ENCODE peak calls at places on chromosome 4, in seven cellular contexts. U is spleen, G is HCT116, Y is brain microvascular endothelial cell, X is tibial artery, K is tibial nerve, T is cardiac muscle cell. D is an unnamed sample.

GRCh38 chr4:72679666-72680065 is 110.6 kb upstream of the ADAMTS3 start:
- DNase-seq in U (peak), G (no peak), Y (no peak), X (no peak), K (no peak), T (no peak), D (no peak)

GRCh38 chr4:43853565-43854345 is 594.9 kb downstream of the KCTD8 start:
- DNase-seq in U (no peak), G (no peak), Y (no peak), X (no peak), K (no peak), T (no peak), D (no peak)

GRCh38 chr4:123170843-123171242 is 225.8 kb upstream of the SPRY1 start:
- DNase-seq in U (no peak), G (no peak), Y (no peak), X (no peak), K (no peak), T (no peak), D (no peak)

GRCh38 chr4:125482822-125483221 is 168.1 kb downstream of the FAT4 start:
- DNase-seq in U (no peak), G (no peak), Y (no peak), X (no peak), K (no peak), T (no peak), D (no peak)

GRCh38 chr4:53656421-53656981 is 65.2 kb upstream of the LNX1 start:
- DNase-seq in U (no peak), G (no peak), Y (no peak), X (peak), K (no peak), T (peak), D (no peak)

GRCh38 chr4:147351083-147351787 is 129.7 kb upstream of the EDNRA start:
- DNase-seq in U (no peak), G (no peak), Y (no peak), X (no peak), K (no peak), T (peak), D (no peak)

GRCh38 chr4:7762376-7763040 is 177.2 kb downstream of the AFAP1 start:
- DNase-seq in U (peak), G (no peak), Y (no peak), X (no peak), K (no peak), T (no peak), D (no peak)

GRCh38 chr4:103026868-103027267 is 7.4 kb upstream of the SLC9B1 start:
- DNase-seq in U (no peak), G (no peak), Y (no peak), X (no peak), K (no peak), T (no peak), D (no peak)

GRCh38 chr4:168076989-168077725 is 15.2 kb upstream of the ANXA10 start:
- DNase-seq in U (no peak), G (peak), Y (peak), X (no peak), K (peak), T (peak), D (peak)

GRCh38 chr4:14529653-14530052 is 472.6 kb upstream of the CPEB2 start:
- DNase-seq in U (no peak), G (no peak), Y (peak), X (no peak), K (no peak), T (peak), D (no peak)

GRCh38 chr4:123110147-123110546 is 187.8 kb upstream of the NUDT6 start:
- DNase-seq in U (no peak), G (no peak), Y (no peak), X (no peak), K (no peak), T (peak), D (no peak)

GRCh38 chr4:55103224-55103623 is 22.2 kb downstream of the KDR start:
- DNase-seq in U (no peak), G (no peak), Y (no peak), X (no peak), K (no peak), T (no peak), D (no peak)

GRCh38 chr4:96035727-96036126 is 195.8 kb downstream of the PDHA2 start:
- DNase-seq in U (no peak), G (peak), Y (peak), X (no peak), K (no peak), T (peak), D (no peak)

GRCh38 chr4:74540193-74540592 is 95.3 kb downstream of the AREG start:
- DNase-seq in U (no peak), G (no peak), Y (no peak), X (no peak), K (no peak), T (peak), D (no peak)

GRCh38 chr4:77040265-77040664 is 35.5 kb downstream of the CCNI start:
- DNase-seq in U (no peak), G (no peak), Y (peak), X (no peak), K (no peak), T (no peak), D (no peak)

GRCh38 chr4:152937535-152938236 is 1.6 kb downstream of the FHDC1 start:
- DNase-seq in U (peak), G (no peak), Y (no peak), X (no peak), K (no peak), T (peak), D (no peak)

GRCh38 chr4:15197005-15197404 is 194.7 kb downstream of the CPEB2 start:
- DNase-seq in U (no peak), G (no peak), Y (peak), X (no peak), K (no peak), T (peak), D (no peak)

GRCh38 chr4:77773101-77773500 is 46.1 kb downstream of the CNOT6L start:
- DNase-seq in U (no peak), G (no peak), Y (no peak), X (no peak), K (no peak), T (peak), D (no peak)

GRCh38 chr4:47167391-47167790 is 136.0 kb downstream of the GABRB1 start:
- DNase-seq in U (no peak), G (no peak), Y (no peak), X (no peak), K (no peak), T (no peak), D (no peak)

DNA sequence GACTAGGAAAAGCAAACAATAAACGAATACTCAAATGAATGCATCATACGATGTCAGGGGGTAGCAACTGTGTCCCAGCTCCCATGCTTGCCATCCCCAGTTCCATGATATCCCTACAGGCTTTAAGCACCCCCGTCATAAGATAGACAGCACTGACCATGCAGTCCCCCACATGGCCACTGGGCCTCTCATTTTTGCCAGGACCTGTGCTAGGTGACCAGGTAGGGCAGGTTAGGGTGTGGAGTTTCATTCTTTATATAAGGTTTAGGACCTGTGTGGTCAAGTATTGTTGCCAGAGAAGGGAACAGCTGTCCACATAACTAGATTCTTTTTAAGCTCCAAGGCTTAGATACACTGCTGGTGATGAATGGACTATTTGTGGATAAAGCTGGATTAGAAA is 9.7 kb downstream of the PPEF2 start:
- DNase-seq in U (no peak), G (peak), Y (no peak), X (no peak), K (no peak), T (no peak), D (no peak)
- TF ChIP-seq CTCF in U (no peak), G (no peak), Y (peak), X (no peak), K (no peak), T (no peak), D (no peak)

GRCh38 chr4:107950746-107951540 is 19.6 kb downstream of the CYP2U1 start:
- DNase-seq in U (no peak), G (no peak), Y (no peak), X (no peak), K (no peak), T (no peak), D (no peak)
- H3K27ac ChIP-seq in U (no peak), G (no peak), Y (no peak), X (no peak), K (no peak), T (no peak), D (no peak)

GRCh38 chr4:108060686-108061321 is 71.1 kb downstream of the HADH start:
- DNase-seq in U (no peak), G (no peak), Y (no peak), X (no peak), K (no peak), T (no peak), D (no peak)
- TF ChIP-seq CTCF in U (no peak), G (no peak), Y (no peak), X (no peak), K (no peak), T (no peak), D (no peak)

DNA sequence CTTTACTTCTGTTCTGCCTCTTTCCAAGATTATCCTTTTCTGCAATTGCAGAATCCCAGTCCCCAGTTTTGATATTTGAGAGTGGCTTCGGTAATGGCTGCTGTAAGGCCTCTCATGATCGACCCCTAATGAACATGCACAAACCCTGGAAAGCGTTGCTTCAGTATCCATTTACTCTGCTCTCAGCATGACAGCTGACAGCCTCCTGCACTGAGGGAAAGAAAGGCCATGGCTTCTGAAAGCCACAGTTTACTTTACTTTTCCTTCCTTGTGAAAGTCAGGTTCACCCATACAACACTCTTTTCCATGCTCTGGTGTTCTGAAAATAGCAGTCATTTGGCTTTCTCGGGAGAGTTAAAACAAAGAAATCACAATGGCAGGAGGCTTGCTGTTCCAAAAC is 325.3 kb upstream of the GALNT7 start:
- DNase-seq in U (no peak), G (no peak), Y (no peak), X (no peak), K (no peak), T (no peak), D (no peak)
- H3K27ac ChIP-seq in U (no peak), G (no peak), Y (no peak), X (no peak), K (no peak), T (no peak), D (no peak)

DNA sequence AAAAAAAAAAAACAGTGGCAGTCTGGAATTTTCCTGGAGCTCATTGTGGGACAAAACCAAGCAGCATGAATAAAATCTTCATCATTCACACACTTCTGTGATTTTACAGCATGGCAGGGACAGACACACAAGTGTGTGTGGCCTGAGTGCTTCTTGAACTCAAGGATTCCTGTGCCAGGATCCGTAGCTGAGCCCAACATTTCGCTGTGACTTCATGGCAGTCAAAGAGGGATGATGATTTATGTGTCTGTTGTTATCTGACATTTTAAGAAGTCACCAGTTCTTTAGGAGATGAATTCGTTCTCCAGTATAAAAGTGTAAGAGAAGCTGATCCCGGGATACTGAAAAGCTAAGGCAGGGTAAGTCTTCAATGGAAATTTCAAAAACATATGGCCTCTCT is 57.0 kb downstream of the ING2 start:
- DNase-seq in U (no peak), G (no peak), Y (no peak), X (no peak), K (no peak), T (no peak), D (no peak)
- TF ChIP-seq CTCF in U (no peak), G (no peak), Y (no peak), X (no peak), K (no peak), T (no peak), D (no peak)

DNA sequence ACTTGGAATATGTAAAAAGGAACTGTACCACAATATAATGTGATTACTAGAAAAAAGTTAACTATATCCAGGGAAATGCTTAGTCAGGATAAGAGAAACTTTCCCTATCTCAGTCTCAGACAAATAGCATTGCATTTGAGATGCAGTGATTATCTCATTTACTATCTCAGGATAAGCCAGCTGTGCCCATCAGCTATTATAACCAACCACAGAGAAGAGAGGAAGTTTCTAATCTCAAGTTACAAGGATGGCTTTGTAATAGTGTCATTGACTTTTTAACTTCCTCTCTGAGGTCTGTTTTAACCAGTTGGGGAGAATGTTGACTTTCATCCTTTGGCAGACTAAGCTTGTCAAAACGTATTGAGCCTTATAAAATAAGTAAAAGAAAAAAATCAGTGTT is 56.5 kb downstream of the SNX25 start:
- DNase-seq in U (no peak), G (no peak), Y (peak), X (no peak), K (no peak), T (no peak), D (no peak)
- H3K27ac ChIP-seq in U (no peak), G (no peak), Y (peak), X (no peak), K (no peak), T (no peak), D (no peak)